ENCODE peak calls at places on chromosomes 2 and 18, in six cellular contexts. W is trophoblast cell, C is IMR-90, B is mesenchymal stem cell, U is mesendoderm, E is H9. F is an unnamed sample.

GRCh38 chr2:39160982-39161381 is 40.1 kb upstream of the SOS1 start:
- DNase-seq in U (no peak), E (no peak), C (peak), B (no peak), W (no peak), F (no peak)

GRCh38 chr2:79935771-79936657 is 368.5 kb downstream of the LRRTM1 start:
- DNase-seq in E (peak), U (peak), W (peak), B (peak), C (peak), F (peak)

GRCh38 chr2:9112079-9112721 is 94.4 kb upstream of the ASAP2 start:
- DNase-seq in U (no peak), W (no peak), C (peak), B (peak), E (no peak), F (no peak)

GRCh38 chr18:68822926-68823325 is 25.0 kb downstream of the CCDC102B start:
- DNase-seq in W (no peak), B (no peak), C (no peak), U (peak), E (no peak), F (no peak)

GRCh38 chr2:229342376-229342775 is 71.3 kb upstream of the PID1 start:
- DNase-seq in W (no peak), U (peak), C (no peak), E (peak), B (no peak), F (peak)

GRCh38 chr2:18178736-18179349 is 300.4 kb downstream of the KCNS3 start:
- DNase-seq in U (peak), E (peak), C (peak), B (peak), W (peak), F (peak)

GRCh38 chr18:31680836-31681568 is 3.4 kb downstream of the B4GALT6 start:
- DNase-seq in B (no peak), U (peak), C (no peak), W (no peak), E (no peak), F (no peak)

GRCh38 chr2:138922973-138923563 is 142.9 kb upstream of the NXPH2 start:
- DNase-seq in B (peak), W (no peak), C (no peak), E (no peak), U (peak), F (no peak)

GRCh38 chr2:65554765-65555561 is 122.6 kb upstream of the SPRED2 start:
- DNase-seq in B (peak), E (no peak), W (no peak), C (peak), U (no peak), F (no peak)

GRCh38 chr18:26405190-26405781 is 143.1 kb downstream of the KCTD1 start:
- DNase-seq in B (peak), C (peak), W (no peak), U (peak), E (peak), F (no peak)

GRCh38 chr2:144261336-144261735 is 258.6 kb downstream of the ZEB2 start:
- DNase-seq in U (peak), B (no peak), C (no peak), W (no peak), E (no peak), F (no peak)

DNA sequence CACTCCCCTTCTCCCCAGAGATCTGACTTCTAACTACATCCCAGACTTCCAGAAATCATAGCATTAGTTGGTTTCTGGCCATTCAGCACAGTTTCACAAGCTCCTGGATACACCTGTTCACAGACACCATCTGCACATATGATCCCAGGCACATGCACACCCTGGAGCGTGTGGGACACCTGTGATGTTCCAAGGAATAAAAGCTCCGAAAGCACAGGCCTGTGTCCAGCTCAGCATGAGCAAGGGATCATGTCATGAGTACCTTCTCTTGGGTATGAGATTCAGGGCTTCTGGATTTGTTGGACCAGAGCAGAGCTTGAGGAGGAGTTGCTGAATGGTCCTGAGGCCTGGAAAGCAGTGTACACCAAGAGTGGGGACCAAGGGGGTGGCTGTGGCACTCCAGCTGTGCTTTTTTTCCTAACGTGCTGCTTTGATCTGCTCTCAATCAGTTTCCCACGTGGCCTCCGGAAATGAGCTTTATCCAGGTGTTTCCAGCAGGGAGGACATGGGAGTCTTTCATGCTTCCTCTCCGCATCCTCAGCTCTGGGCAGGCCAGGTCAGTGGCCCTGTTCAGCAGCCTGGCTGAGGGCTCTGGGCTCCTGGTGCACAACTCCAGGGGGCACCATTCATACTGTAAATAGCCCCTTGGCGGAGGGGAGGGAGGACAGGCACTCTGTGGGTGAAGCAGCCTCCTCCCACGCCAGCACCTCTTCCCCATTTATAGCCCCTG is 1.8 kb downstream of the DYSF start:
- DNase-seq in E (peak), B (no peak), W (no peak), U (peak), C (no peak), F (no peak)
- H3K4me2 ChIP-seq in E (peak), B (peak), W (no peak), U (no peak), C (no peak), F (no peak)

GRCh38 chr18:46160050-46160798 is 56.0 kb downstream of the HAUS1 start:
- DNase-seq in E (no peak), C (no peak), U (no peak), W (peak), B (peak), F (no peak)

GRCh38 chr18:46155652-46156051 is 51.5 kb downstream of the HAUS1 start:
- DNase-seq in C (peak), W (peak), B (peak), U (peak), E (no peak), F (no peak)

GRCh38 chr18:46158498-46158897 is 54.3 kb downstream of the HAUS1 start:
- DNase-seq in E (no peak), C (peak), U (peak), W (peak), B (no peak), F (no peak)

GRCh38 chr18:46156124-46156745 is 52.0 kb downstream of the HAUS1 start:
- DNase-seq in B (no peak), W (no peak), C (no peak), U (no peak), E (no peak), F (no peak)

GRCh38 chr18:46156838-46157237 is 52.7 kb downstream of the HAUS1 start:
- DNase-seq in C (no peak), W (no peak), E (no peak), B (no peak), U (no peak), F (no peak)
- H2BK5ac ChIP-seq in C (peak), W (no peak), E (no peak), B (no peak), U (no peak), F (no peak)

GRCh38 chr2:88834866-88835265 is 143.4 kb downstream of the RPIA start:
- DNase-seq in C (no peak), U (no peak), W (no peak), E (no peak), B (no peak), F (no peak)
- H3K4me2 ChIP-seq in C (no peak), U (no peak), W (no peak), E (no peak), B (no peak), F (no peak)

GRCh38 chr2:85602476-85603234 is at the start of gene TMEM150A:
- DNase-seq in E (peak), B (peak), U (peak), C (peak), W (peak), F (peak)
- H2BK5ac ChIP-seq in E (no peak), B (no peak), U (no peak), C (peak), W (peak), F (no peak)